ENCODE peak calls at places on chromosomes 4 and X, in nine cellular contexts. V is colonic mucosa, E is transverse colon, T is cardiac muscle cell, Q is PC-3, K is mammary epithelial cell, J is heart left ventricle, O is Caco-2, X is heart right ventricle. I is an unnamed sample. For H3K36me3, the result is how much of the 10 kb centered on the place peaks cover.

GRCh38 chrX:44897539-44897938 is 24.6 kb downstream of the KDM6A start:
- DNase-seq in E (no peak), Q (no peak), T (no peak), K (no peak), X (no peak), V (no peak), O (no peak), J (no peak), I (no peak)

GRCh38 chrX:115067812-115068211 is 50.4 kb upstream of the IL13RA2 start:
- DNase-seq in T (peak), Q (no peak), X (no peak), J (no peak), V (no peak), O (no peak), K (no peak), E (no peak), I (no peak)

GRCh38 chr4:100489316-100489715 is 28.5 kb downstream of the EMCN start:
- DNase-seq in X (no peak), E (no peak), T (peak), Q (no peak), V (no peak), K (no peak), J (no peak), O (no peak), I (no peak)

GRCh38 chrX:42070866-42071265 is 147.5 kb upstream of the CASK start:
- DNase-seq in E (no peak), K (no peak), X (no peak), J (no peak), V (no peak), Q (no peak), T (no peak), O (no peak), I (no peak)

GRCh38 chr4:15695240-15695699 is 7.6 kb upstream of the BST1 start:
- DNase-seq in O (no peak), E (no peak), T (peak), Q (peak), X (no peak), J (no peak), V (no peak), K (peak), I (no peak)

GRCh38 chrX:136457303-136457917 is 30.3 kb upstream of the BRS3 start:
- DNase-seq in K (no peak), V (no peak), E (no peak), X (no peak), J (no peak), T (no peak), Q (peak), O (no peak), I (no peak)

GRCh38 chrX:149962859-149963757 is 24.8 kb upstream of the EOLA2 start:
- DNase-seq in J (peak), V (peak), K (peak), E (peak), X (peak), Q (peak), O (peak), T (peak), I (no peak)

GRCh38 chr4:73221734-73222133 is 36.9 kb downstream of the ANKRD17 start:
- DNase-seq in V (no peak), K (no peak), X (no peak), Q (no peak), O (no peak), E (no peak), J (no peak), T (no peak), I (no peak)

GRCh38 chr4:20391224-20391623 is 139.5 kb downstream of the SLIT2 start:
- DNase-seq in E (no peak), J (no peak), T (peak), O (no peak), Q (no peak), V (no peak), K (no peak), X (no peak), I (no peak)

GRCh38 chr4:155679343-155679742 is 12.7 kb downstream of the GUCY1A1 start:
- DNase-seq in X (peak), V (no peak), E (no peak), K (peak), O (no peak), Q (peak), J (peak), T (peak), I (no peak)

GRCh38 chrX:37383313-37383712 is 34.1 kb downstream of the PRRG1 start:
- DNase-seq in Q (no peak), T (no peak), J (no peak), O (no peak), V (no peak), E (no peak), X (no peak), K (no peak), I (no peak)

GRCh38 chrX:37388413-37388812 is 39.2 kb downstream of the PRRG1 start:
- DNase-seq in J (no peak), Q (no peak), V (no peak), T (no peak), O (no peak), X (no peak), E (no peak), K (no peak), I (no peak)
- TF ChIP-seq CTCF in J (no peak), Q (no peak), V (no peak), T (no peak), O (no peak), X (no peak), E (no peak), K (no peak), I (no peak)

GRCh38 chr4:7906171-7906581 is 33.5 kb downstream of the AFAP1 start:
- DNase-seq in O (no peak), X (no peak), V (no peak), E (no peak), K (no peak), J (no peak), Q (no peak), T (peak), I (no peak)
- H3K4me3 ChIP-seq in O (no peak), X (no peak), V (no peak), E (no peak), K (no peak), J (no peak), Q (no peak), T (no peak), I (no peak)

GRCh38 chr4:88062311-88062710 is 54.9 kb downstream of the PKD2 start:
- DNase-seq in O (no peak), V (no peak), E (no peak), K (no peak), X (no peak), T (no peak), J (no peak), Q (no peak), I (no peak)
- H3K36me3 ChIP-seq in O (under half), V (under half), E (under half), K (under half), X (under half), T (under half), J (half or more), Q (under half), I (under half)

GRCh38 chr4:165207431-165208321 is at the start of gene KLHL2:
- DNase-seq in T (peak), X (peak), V (peak), J (peak), E (peak), K (peak), O (peak), Q (peak), I (peak)
- TF ChIP-seq CTCF in T (no peak), X (no peak), V (no peak), J (peak), E (no peak), K (no peak), O (no peak), Q (no peak), I (no peak)

DNA sequence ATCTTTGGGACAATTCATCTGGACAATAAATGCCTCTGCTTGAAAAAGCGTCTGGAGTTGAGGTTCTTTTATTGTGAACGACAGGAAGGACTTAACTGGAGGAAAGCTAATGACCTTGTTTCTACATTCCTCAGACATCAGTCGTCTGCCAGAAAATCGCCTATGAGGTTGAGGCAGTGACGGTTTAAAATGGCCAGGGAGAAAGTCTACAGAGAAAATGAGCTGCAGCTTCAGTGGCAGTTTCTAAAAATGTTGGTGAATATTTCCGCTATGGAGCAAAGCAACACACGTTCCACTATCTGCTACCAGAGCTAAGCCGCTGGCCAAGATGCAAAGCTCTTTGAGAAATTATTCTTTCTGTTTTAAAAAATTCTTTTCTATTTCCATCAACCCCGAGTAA is 116.9 kb upstream of the GALNT7 start:
- DNase-seq in V (no peak), K (no peak), Q (no peak), J (no peak), O (no peak), X (no peak), E (no peak), T (peak), I (no peak)
- H3K4me3 ChIP-seq in V (no peak), K (no peak), Q (no peak), J (no peak), O (no peak), X (no peak), E (no peak), T (no peak), I (no peak)

DNA sequence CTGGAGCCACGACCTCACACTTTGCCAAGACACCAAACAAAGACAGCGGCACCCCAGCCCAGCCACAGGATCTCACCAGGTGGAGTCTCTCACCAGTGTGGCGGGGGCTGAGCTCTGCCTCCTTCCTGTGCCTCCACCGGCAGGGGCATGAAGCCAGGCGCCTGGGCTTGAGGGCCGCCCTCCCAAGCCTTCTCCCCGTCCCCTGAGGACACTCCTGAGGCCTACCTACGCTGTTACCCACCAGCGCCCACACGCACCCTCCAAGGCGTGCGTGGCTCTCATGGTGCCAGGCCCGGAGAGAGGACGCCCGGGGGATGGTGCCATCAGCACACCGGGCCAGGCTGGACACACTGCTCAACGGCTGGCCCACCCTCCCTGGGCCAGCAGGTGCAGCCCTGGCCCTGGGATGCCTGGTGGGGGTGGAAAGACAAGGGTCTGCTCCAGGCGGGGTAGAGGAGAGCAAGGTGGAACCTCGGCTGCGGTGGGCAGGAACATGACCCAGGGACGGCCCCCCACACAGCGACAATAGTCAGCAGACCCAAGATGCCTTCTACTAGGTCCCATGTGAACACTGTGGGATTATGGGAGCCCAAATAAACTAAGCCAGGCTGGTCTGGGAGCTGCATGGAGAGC is 22.1 kb downstream of the NELFA start:
- DNase-seq in J (no peak), E (no peak), X (no peak), T (no peak), O (no peak), V (peak), Q (no peak), K (no peak), I (no peak)
- H3K36me3 ChIP-seq in J (half or more), E (under half), X (under half), T (under half), O (under half), V (under half), Q (under half), K (under half), I (under half)